ENCODE peak calls at places on chromosomes 6 and 20, in five cellular contexts. B, C, V, G and U are unnamed samples.

GRCh38 chr6:34196116-34196832 is 40.4 kb upstream of the HMGA1 start:
- DNase-seq in B (peak; percentile 67), C (peak; percentile 80), V (peak; percentile 79), G (peak; percentile 76), U (peak; percentile 89)

GRCh38 chr20:58877374-58878360 is 25.2 kb downstream of the GNAS start:
- DNase-seq in B (no peak), C (no peak), V (no peak), G (no peak), U (peak; percentile 55)

GRCh38 chr6:84469144-84469543 is 241.7 kb upstream of the CEP162 start:
- DNase-seq in B (no peak), C (no peak), V (no peak), G (no peak), U (no peak)

GRCh38 chr6:139485742-139486475 is 111.5 kb upstream of the CITED2 start:
- DNase-seq in B (no peak), C (no peak), V (no peak), G (peak; percentile 56), U (no peak)

GRCh38 chr6:154403803-154404202 is 47.2 kb upstream of the IPCEF1 start:
- DNase-seq in B (no peak), C (peak; percentile 41), V (no peak), G (no peak), U (no peak)

GRCh38 chr6:21048047-21048446 is 513.8 kb downstream of the CDKAL1 start:
- DNase-seq in B (no peak), C (no peak), V (no peak), G (no peak), U (no peak)

GRCh38 chr6:170080828-170081368 is 210.0 kb downstream of the DLL1 start:
- DNase-seq in B (no peak), C (no peak), V (no peak), G (no peak), U (no peak)

GRCh38 chr6:89433637-89434499 is 916 bp downstream of the ANKRD6 start:
- DNase-seq in B (peak; percentile 34), C (no peak), V (peak; percentile 44), G (no peak), U (peak; percentile 1)

GRCh38 chr6:42138630-42139619 is 3.5 kb downstream of the C6orf132 start:
- DNase-seq in B (no peak), C (peak; percentile 78), V (no peak), G (no peak), U (no peak)

GRCh38 chr6:38020593-38020992 is 201.1 kb downstream of the ZFAND3 start:
- DNase-seq in B (no peak), C (no peak), V (no peak), G (no peak), U (no peak)

GRCh38 chr20:62387219-62387913 is 463 bp downstream of the RPS21 start:
- DNase-seq in B (no peak), C (no peak), V (peak; percentile 29), G (no peak), U (no peak)

GRCh38 chr6:11491596-11491995 is 46.0 kb upstream of the TMEM170B start:
- DNase-seq in B (no peak), C (no peak), V (no peak), G (no peak), U (no peak)

GRCh38 chr20:38117635-38118034 is 47.4 kb downstream of the TGM2 start:
- DNase-seq in B (no peak), C (peak; percentile 96), V (no peak), G (no peak), U (no peak)

GRCh38 chr6:145267076-145267867 is 468.0 kb downstream of the EPM2A start:
- DNase-seq in B (no peak), C (peak; percentile 60), V (no peak), G (no peak), U (no peak)

GRCh38 chr6:3623451-3624267 is 127.9 kb downstream of the PXDC1 start:
- DNase-seq in B (peak; percentile 3), C (no peak), V (no peak), G (no peak), U (no peak)

GRCh38 chr6:144659202-144659731 is 374.1 kb downstream of the UTRN start:
- DNase-seq in B (peak; percentile 21), C (no peak), V (no peak), G (peak; percentile 37), U (no peak)

GRCh38 chr6:2857580-2858337 is 16.1 kb upstream of the SERPINB1 start:
- DNase-seq in B (no peak), C (peak; percentile 49), V (peak; percentile 70), G (peak; percentile 93), U (peak; percentile 69)

GRCh38 chr20:41608606-41609005 is 9.6 kb downstream of the CHD6 start:
- DNase-seq in B (no peak), C (no peak), V (no peak), G (no peak), U (no peak)

GRCh38 chr6:10402648-10403311 is 12.1 kb downstream of the TFAP2A start:
- DNase-seq in B (no peak), C (peak; percentile 20), V (no peak), G (no peak), U (no peak)
- H3K27ac ChIP-seq in B (peak overlapping the region; percentile 98), C (peak overlapping the region; percentile 100), V (no peak overlapping the region), G (no peak overlapping the region), U (no peak overlapping the region)

DNA sequence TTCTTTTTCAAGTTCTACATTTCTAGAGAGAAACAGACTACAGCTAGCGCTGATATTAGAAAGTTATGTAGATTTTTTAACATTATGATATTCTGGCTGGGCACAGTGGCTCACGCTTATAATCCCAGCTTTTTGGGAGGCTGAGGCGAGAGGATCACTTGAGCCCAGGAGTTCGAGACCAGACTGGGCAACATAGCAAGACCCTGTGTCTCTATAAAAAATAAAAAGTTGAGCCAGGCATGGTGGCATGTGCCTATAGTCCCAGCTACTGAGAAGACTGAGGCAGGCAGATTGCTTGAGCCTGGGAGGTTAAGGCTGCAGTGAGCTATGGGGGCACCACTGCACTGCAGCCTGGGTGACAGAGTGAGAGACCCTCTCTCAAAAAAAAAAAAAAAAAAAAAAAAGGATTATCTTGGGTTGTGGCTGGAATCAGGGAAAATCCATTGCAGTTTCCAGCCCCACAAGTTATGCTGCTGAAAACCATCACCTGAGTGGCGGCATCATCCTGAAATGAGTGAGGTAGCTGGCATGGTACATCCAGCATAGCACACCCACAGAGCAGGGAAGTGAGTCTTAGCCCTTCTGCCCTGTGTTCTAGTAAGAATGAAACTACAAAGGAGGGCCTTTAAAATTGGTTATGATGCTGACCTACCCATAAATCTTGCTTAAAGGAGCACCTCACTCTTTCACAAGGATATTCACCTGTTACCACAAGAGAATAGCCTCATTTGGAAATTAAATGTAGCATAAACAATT is 119.4 kb downstream of the NFATC2 start:
- DNase-seq in B (no peak), C (no peak), V (no peak), G (no peak), U (no peak)
- H3K9me3 ChIP-seq in B (no peaks in the 10 kb centered on the region), C (no peaks in the 10 kb centered on the region), V (no peaks in the 10 kb centered on the region), G (no peaks in the 10 kb centered on the region), U (no peaks in the 10 kb centered on the region)

GRCh38 chr6:106053484-106053883 is 32.7 kb upstream of the PRDM1 start:
- DNase-seq in B (no peak), C (no peak), V (no peak), G (no peak), U (no peak)

GRCh38 chr6:106059331-106059730 is 26.8 kb upstream of the PRDM1 start:
- DNase-seq in B (no peak), C (no peak), V (no peak), G (no peak), U (no peak)

GRCh38 chr6:106056738-106057390 is 29.3 kb upstream of the PRDM1 start:
- DNase-seq in B (no peak), C (peak; percentile 16), V (no peak), G (no peak), U (no peak)

GRCh38 chr6:106055442-106055975 is 30.6 kb upstream of the PRDM1 start:
- DNase-seq in B (no peak), C (no peak), V (no peak), G (no peak), U (no peak)

DNA sequence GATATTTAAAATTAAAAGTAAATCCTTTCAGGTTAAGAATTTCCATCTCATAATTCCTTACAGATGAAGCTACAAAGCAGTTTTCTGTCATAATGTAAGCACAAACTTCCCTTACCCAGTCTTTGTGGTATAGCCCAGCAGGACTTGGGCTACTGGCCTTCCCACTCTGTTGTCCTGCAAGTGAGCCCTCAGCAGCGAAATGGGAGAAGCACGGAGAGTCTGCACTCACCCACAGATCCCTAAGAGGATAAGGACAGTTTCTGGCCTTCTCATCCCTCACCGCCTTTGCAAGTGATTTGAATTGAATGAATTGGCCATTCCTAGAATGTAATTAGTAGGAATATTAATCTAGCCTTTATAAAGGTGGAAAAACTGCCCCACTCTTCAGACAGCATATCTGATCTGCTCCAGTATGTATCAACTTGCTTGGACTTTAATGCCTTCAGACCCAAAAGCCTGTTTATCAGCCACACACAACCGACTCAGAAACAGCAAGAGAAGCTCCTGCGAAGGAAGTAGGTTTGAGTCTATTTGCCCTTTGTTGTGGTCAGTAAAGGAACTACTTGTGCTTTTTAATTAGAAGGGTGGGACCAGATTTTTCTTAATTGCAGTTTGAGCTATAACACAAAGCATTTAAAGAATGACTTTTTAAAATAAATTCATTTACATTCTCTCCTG is 29.9 kb upstream of the PRDM1 start:
- DNase-seq in B (no peak), C (no peak), V (peak; percentile 27), G (no peak), U (no peak)
- TF ChIP-seq CTCF in B (no peak), C (no peak), V (no peak), G (no peak), U (no peak)

GRCh38 chr20:35663516-35663812 is 1.2 kb downstream of the CPNE1 start:
- DNase-seq in B (no peak), C (peak; percentile 47), V (peak; percentile 56), G (no peak), U (no peak)

GRCh38 chr20:35661908-35662307 is 2.8 kb downstream of the CPNE1 start:
- DNase-seq in B (no peak), C (no peak), V (no peak), G (no peak), U (no peak)

GRCh38 chr20:35660122-35660937 is 4.4 kb downstream of the CPNE1 start:
- DNase-seq in B (no peak), C (no peak), V (no peak), G (no peak), U (no peak)

GRCh38 chr20:35662541-35662940 is 2.2 kb downstream of the CPNE1 start:
- DNase-seq in B (no peak), C (peak; percentile 9), V (no peak), G (no peak), U (no peak)

DNA sequence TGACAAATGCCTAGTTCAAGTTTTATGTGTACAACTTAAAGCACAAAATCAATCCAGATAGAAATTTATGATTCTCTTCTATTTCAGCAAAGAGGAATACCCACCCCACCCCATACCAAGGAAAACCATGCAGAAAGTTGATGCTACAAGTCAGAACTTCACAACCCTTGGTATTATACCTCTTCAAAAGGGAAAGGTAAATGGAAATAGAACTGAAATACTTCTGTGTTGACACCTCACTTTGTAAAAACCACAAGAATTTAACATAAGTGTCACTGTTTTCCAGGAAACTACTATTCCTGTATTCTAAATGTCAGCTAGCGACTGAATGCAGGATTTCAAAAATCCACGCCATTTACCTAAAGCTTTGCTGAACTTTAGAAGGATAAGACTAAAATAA is 3.7 kb downstream of the CPNE1 start:
- DNase-seq in B (no peak), C (peak; percentile 37), V (no peak), G (no peak), U (no peak)
- H3K27ac ChIP-seq in B (peak overlapping the region; percentile 68), C (no peak overlapping the region), V (no peak overlapping the region), G (peak overlapping the region; percentile 9), U (no peak overlapping the region)

DNA sequence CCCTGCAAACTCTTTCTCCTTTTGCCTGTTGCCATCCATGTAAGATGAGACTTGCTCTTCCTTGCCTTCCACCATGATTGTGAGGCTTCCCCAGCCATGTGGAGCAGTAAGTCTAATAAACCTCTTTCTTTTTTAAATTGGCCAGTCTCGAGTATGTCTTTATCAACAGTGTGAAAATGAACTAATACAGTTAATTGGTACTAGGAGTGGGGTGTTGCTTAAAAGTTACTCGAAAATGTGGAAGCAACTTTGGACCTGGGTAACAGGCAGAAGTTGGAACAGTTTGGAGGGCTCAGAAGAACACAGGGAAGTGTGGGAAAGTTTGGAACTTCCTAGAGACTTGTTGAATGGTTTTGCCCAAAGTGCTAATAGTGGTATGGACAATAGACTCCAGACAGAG is 359.2 kb upstream of the KHDRBS2 start:
- DNase-seq in B (no peak), C (no peak), V (no peak), G (no peak), U (no peak)
- H3K9me3 ChIP-seq in B (peaks cover 54% of the 10 kb centered on the region), C (no peaks in the 10 kb centered on the region), V (no peaks in the 10 kb centered on the region), G (no peaks in the 10 kb centered on the region), U (peaks cover 13% of the 10 kb centered on the region)